ENCODE peak calls at places on chromosomes 4 and X, in seven cellular contexts. B is tibial artery; O is CD8-positive, alpha-beta T cell; Z is ovary; Y is pancreas; J is vagina; V is dorsolateral prefrontal cortex. C is an unnamed sample.

GRCh38 chr4:155604718-155605601 is 61.7 kb upstream of the GUCY1A1 start:
- DNase-seq in B (no peak), Z (no peak), O (no peak), Y (no peak), J (no peak), V (no peak), C (peak)

GRCh38 chrX:85114776-85115175 is 111.1 kb downstream of the APOOL start:
- DNase-seq in J (no peak), B (no peak), O (no peak), V (no peak), Y (no peak), Z (no peak), C (no peak)

GRCh38 chr4:71396382-71396781 is 57.6 kb downstream of the SLC4A4 start:
- DNase-seq in J (no peak), Z (no peak), B (no peak), V (no peak), Y (no peak), O (no peak), C (no peak)

GRCh38 chr4:76083386-76083785 is 8.9 kb downstream of the ART3 start:
- DNase-seq in V (no peak), Y (no peak), O (no peak), J (no peak), B (no peak), Z (no peak), C (no peak)

GRCh38 chr4:41751325-41752061 is 3.0 kb upstream of the PHOX2B start:
- DNase-seq in J (no peak), Y (no peak), V (no peak), Z (no peak), O (no peak), B (no peak), C (no peak)

GRCh38 chrX:132837126-132837525 is 121.3 kb downstream of the HS6ST2 start:
- DNase-seq in O (no peak), J (no peak), B (no peak), Z (no peak), V (no peak), Y (no peak), C (peak)

GRCh38 chrX:70166601-70167590 is 10.4 kb upstream of the DGAT2L6 start:
- DNase-seq in B (no peak), O (no peak), J (no peak), Y (no peak), V (no peak), Z (no peak), C (peak)

GRCh38 chr4:102449751-102450352 is 51.3 kb upstream of the NFKB1 start:
- DNase-seq in Y (no peak), V (peak), O (peak), J (no peak), Z (no peak), B (no peak), C (no peak)

GRCh38 chrX:150587585-150588503 is 19.4 kb downstream of the MTM1 start:
- DNase-seq in J (no peak), O (peak), Z (no peak), B (no peak), V (peak), Y (no peak), C (peak)

DNA sequence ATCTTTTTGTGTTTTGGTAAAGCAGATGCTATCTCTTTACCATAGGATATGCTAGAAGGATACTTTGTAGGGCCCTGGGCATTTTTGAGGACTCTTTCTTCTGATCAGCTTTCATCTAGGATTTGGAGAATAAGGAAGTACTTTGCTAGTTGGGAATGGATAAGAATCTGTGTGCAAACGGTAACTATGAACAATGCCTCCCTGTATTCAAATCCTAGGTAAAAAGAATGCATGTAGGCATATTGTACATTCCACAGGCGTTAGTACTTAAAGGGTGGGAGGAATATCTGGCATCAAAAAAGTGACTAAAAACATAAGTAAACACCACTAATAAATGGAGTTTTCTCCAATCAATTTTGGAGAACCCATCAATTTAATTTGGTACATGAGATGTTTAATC is 59.7 kb downstream of the SH3BGRL start:
- DNase-seq in B (no peak), Y (no peak), Z (no peak), V (no peak), O (no peak), J (no peak), C (peak)
- H3K27ac ChIP-seq in B (peak), Y (no peak), Z (no peak), V (no peak), O (no peak), J (no peak), C (peak)

DNA sequence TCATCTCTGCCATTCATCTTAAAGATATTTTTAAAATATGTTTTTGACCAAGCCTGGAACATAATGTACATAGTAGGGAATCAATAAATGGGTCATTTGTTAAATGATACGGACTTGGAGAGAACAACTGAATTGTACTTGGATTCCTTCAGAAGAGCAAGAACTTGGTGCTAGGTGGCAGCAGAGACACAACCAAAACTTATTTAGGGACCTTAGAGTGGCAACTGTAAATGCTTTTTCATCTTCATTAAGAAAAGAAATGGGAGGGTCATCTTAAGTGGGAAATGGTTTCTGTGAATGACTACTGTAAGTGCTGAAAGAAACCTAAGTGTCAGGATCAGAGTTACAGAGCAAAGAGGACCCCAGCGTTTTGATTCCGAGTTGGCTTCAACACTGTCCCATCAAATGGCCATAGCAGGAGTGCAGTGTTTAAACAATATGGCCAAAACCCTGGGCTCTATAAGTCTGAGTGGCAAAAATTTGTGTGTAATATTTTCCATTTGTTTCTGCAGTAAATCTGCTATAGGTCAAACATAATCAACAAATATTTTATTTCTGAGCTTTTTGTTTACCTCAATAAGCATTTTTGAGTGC is 213.6 kb downstream of the PALLD start:
- DNase-seq in V (no peak), B (no peak), Z (no peak), Y (no peak), J (no peak), O (no peak), C (peak)
- H3K27ac ChIP-seq in V (no peak), B (peak), Z (no peak), Y (no peak), J (no peak), O (no peak), C (no peak)

DNA sequence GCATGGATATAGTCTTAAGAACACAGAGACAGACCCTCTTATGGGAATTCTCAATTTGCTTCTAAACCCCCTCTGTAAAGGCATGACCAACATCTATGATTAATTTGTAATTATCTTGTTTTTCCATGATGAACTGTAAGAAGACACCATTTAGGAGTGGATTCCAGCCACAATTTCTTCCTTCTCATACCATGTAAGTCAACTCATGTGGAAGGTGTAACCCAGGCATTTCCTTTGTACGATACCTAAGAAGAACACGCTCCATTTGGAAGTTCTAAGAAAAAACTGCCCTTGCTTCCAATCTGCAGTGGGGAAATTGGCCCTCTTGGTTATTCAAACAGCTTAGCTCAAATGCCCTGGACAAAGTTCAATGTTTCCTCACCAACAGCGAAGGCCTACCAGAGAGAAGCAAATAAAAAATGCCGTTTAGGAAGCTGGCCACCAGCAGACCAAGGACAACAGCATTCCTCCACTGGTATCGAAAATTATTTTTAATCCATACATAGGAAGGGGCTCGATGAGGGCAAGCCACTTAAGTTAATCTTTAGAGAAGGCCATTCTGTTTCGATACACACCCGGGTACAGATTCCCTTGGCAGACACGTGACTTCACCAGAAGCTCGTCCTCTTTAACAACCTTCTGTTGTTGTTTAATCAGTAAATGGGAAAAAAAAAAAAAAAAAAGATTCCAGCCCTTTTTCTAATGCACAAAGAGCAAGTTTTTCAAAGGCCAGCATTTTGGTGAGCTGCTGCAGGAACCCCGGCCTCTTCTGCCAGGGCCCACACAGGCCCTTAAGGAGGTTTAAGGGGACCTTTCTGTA is 2.6 kb downstream of the DHRSX start:
- DNase-seq in O (no peak), J (no peak), V (peak), Y (peak), B (peak), Z (no peak), C (no peak)
- H3K27ac ChIP-seq in O (no peak), J (peak), V (peak), Y (peak), B (peak), Z (peak), C (no peak)

GRCh38 chr4:184885602-184886001 is 59.8 kb upstream of the ACSL1 start:
- DNase-seq in V (no peak), Y (no peak), Z (no peak), B (no peak), J (no peak), O (no peak), C (no peak)
- H3K27ac ChIP-seq in V (no peak), Y (no peak), Z (no peak), B (no peak), J (no peak), O (no peak), C (no peak)

DNA sequence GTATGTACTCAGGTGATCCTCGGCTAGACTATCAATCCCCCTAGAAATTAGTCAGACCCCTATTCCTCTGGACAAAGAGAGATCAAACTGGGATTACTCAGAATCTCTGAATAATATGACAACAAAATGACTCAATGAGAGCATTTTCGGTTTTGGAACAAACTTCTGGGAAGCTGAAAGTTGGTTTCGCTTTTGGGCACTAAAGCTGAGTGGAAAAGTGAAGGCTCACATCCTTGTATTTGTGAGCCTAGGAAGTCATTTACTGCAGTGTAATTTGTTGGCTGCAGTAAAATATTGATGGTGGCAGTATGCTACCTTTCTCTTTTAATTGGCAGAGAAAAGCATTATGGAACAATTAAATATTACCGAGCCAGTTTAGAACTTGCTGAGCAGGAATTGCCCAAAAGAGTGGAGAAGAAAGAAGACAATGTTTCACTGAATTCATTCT is 69.4 kb downstream of the AGTR2 start:
- DNase-seq in Z (no peak), O (no peak), B (no peak), J (no peak), Y (no peak), V (no peak), C (no peak)
- H3K27ac ChIP-seq in Z (no peak), O (no peak), B (no peak), J (peak), Y (peak), V (no peak), C (peak)

DNA sequence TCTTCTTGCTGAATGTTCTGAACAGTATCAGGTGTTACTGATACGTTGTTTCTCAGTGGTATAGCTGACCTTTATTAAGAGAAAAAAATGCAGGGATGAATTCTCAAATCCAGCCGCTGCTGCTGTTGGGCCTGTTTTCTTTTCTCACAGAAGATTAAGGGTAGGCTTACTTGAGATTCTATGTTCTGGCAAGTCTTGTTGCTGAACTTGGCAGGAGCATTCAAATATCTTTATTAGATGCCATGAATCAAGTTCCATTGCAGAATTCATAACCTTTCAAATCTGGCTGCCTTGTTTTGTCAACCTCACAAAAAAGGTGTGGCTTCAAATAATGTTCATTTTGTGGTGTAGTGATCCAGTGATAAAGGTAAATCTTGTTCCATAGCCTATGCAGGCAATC is 71.8 kb downstream of the HPGD start:
- DNase-seq in Z (no peak), J (no peak), V (no peak), B (no peak), O (no peak), Y (no peak), C (no peak)
- H3K27ac ChIP-seq in Z (no peak), J (no peak), V (no peak), B (peak), O (no peak), Y (no peak), C (no peak)

GRCh38 chrX:48490661-48491060 is 14.7 kb downstream of the FTSJ1 start:
- DNase-seq in O (no peak), V (no peak), Y (no peak), B (no peak), J (no peak), Z (no peak), C (no peak)

GRCh38 chrX:48496660-48497059 is 12.1 kb upstream of the PORCN start:
- DNase-seq in B (no peak), Z (no peak), V (no peak), J (no peak), O (no peak), Y (no peak), C (no peak)

GRCh38 chrX:48492293-48492910 is 16.4 kb upstream of the PORCN start:
- DNase-seq in O (no peak), B (no peak), Y (no peak), Z (no peak), J (no peak), V (no peak), C (peak)

GRCh38 chrX:48491809-48492208 is 15.8 kb downstream of the FTSJ1 start:
- DNase-seq in O (no peak), Y (no peak), Z (no peak), J (no peak), V (no peak), B (no peak), C (no peak)

DNA sequence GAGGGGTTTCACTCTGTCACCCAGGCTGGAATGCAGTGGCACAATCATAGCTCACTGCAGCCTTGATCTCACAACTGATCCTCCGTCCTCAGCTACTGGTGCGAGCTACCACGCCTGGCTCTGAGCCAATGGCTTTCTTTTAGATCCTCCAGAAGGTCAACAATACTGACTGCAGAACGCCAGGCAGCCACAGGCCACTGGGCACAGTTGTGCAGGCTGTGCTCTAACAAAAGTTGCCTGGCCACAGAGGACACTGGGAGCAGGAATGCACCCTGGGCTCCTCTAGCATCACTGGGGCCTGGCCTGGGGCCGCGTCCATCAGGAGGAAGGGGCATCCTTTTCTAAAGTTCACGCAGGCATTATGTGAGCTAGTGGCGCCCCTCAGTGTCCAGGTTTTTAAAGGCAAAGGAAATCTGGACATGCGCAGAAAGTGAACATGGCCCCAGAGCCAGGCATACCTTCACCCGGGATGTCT is 14.9 kb upstream of the PORCN start:
- DNase-seq in B (no peak), O (no peak), V (no peak), Y (no peak), Z (no peak), J (no peak), C (no peak)
- H3K27ac ChIP-seq in B (no peak), O (no peak), V (no peak), Y (no peak), Z (no peak), J (no peak), C (no peak)

GRCh38 chr4:157978680-157979361 is 194.0 kb downstream of the GASK1B start:
- DNase-seq in O (no peak), Z (peak), B (no peak), V (peak), J (no peak), Y (no peak), C (peak)
- H3K27ac ChIP-seq in O (no peak), Z (no peak), B (no peak), V (peak), J (no peak), Y (no peak), C (no peak)

DNA sequence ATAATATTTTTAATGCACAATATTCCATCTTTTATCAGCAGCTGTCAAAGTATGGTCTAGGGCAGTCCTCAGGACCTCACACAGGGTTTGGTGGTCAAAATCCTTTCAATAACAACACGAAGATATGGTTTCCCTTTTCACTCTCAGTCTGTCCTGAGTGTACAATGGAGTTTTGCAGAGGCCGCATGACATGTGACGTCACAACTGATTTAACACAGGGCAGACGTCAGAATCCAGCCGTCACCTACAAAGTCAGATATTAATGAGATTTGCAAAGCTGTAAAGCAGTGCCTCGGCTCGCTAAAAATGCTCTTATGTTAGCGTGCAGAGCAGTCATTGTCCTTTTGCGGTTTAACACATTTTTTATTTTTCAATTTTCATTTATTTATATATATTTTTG is 12.5 kb downstream of the ABLIM2 start:
- DNase-seq in O (no peak), J (no peak), B (no peak), Z (no peak), V (no peak), Y (no peak), C (no peak)
- H3K27ac ChIP-seq in O (no peak), J (no peak), B (no peak), Z (no peak), V (no peak), Y (peak), C (no peak)

C was measured in SJSA1.